ENCODE peak calls at places on chromosomes 16 and 17, in seven cellular contexts. X is adrenal gland; T is cardiac fibroblast; D is CD4-positive, CD25-positive, alpha-beta regulatory T cell; B is lung; P is mucosa of descending colon; Y is small intestine. K is an unnamed sample.

GRCh38 chr16:11757671-11758545 is 15.3 kb upstream of the TXNDC11 start:
- DNase-seq in X (peak), T (peak), D (no peak), B (no peak), P (no peak), Y (peak), K (no peak)

GRCh38 chr17:50345443-50346312 is at the start of gene XYLT2:
- DNase-seq in X (peak), T (peak), D (peak), B (peak), P (peak), Y (peak), K (peak)

GRCh38 chr17:61426482-61427304 is 25.5 kb upstream of the TBX4 start:
- DNase-seq in X (no peak), T (no peak), D (no peak), B (no peak), P (no peak), Y (no peak), K (no peak)

GRCh38 chr17:72719582-72720493 is 372.6 kb downstream of the SLC39A11 start:
- DNase-seq in X (no peak), T (peak), D (peak), B (no peak), P (no peak), Y (peak), K (no peak)

GRCh38 chr16:47826070-47826469 is 329.7 kb downstream of the ABCC12 start:
- DNase-seq in X (no peak), T (no peak), D (no peak), B (no peak), P (no peak), Y (no peak), K (no peak)

GRCh38 chr17:11618861-11619566 is 20.7 kb downstream of the DNAH9 start:
- DNase-seq in X (peak), T (no peak), D (no peak), B (peak), P (peak), Y (peak), K (peak)

GRCh38 chr17:19579867-19580565 is 46.4 kb downstream of the SLC47A1 start:
- DNase-seq in X (peak), T (peak), D (no peak), B (no peak), P (no peak), Y (no peak), K (no peak)

GRCh38 chr17:79890706-79891105 is 51.5 kb upstream of the CBX4 start:
- DNase-seq in X (peak), T (no peak), D (no peak), B (no peak), P (no peak), Y (peak), K (no peak)

GRCh38 chr16:56708821-56709685 is 20.9 kb upstream of the NUP93 start:
- DNase-seq in X (no peak), T (no peak), D (no peak), B (no peak), P (no peak), Y (no peak), K (no peak)
- H3K4me3 ChIP-seq in X (no peak), T (no peak), D (peak), B (no peak), P (no peak), Y (no peak), K (no peak)

GRCh38 chr17:35539659-35540026 is 2.2 kb upstream of the SLFN12L start:
- DNase-seq in X (no peak), T (no peak), D (no peak), B (no peak), P (no peak), Y (no peak), K (no peak)
- H3K4me3 ChIP-seq in X (no peak), T (no peak), D (peak), B (no peak), P (no peak), Y (no peak), K (peak)

GRCh38 chr17:40070895-40071719 is 8.3 kb downstream of the THRA start:
- DNase-seq in X (peak), T (no peak), D (no peak), B (peak), P (peak), Y (peak), K (no peak)

GRCh38 chr17:40071720-40072480 is 9.1 kb downstream of the THRA start:
- DNase-seq in X (peak), T (peak), D (no peak), B (peak), P (peak), Y (peak), K (no peak)

GRCh38 chr17:40069751-40070643 is 7.2 kb downstream of the THRA start:
- DNase-seq in X (peak), T (peak), D (peak), B (no peak), P (peak), Y (peak), K (peak)

GRCh38 chr17:40068917-40069750 is 6.4 kb downstream of the THRA start:
- DNase-seq in X (peak), T (peak), D (peak), B (peak), P (peak), Y (peak), K (peak)

DNA sequence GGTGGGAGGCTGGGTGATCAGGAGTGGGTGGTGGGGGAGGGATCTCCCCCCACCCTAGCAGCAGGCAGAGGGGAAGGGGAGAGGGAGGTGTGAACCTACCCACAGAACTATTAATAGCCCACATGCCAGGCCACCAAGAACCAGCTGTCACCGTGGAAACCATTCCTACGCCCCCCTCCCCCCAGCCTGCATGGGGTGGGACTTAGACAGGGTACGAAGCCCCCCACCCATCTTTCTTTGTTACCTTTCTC is 7.8 kb downstream of the THRA start:
- DNase-seq in X (no peak), T (no peak), D (no peak), B (no peak), P (no peak), Y (no peak), K (no peak)
- H3K4me3 ChIP-seq in X (no peak), T (no peak), D (no peak), B (no peak), P (no peak), Y (peak), K (no peak)

GRCh38 chr17:17820457-17821158 is 16.2 kb downstream of the SREBF1 start:
- DNase-seq in X (no peak), T (no peak), D (no peak), B (no peak), P (no peak), Y (no peak), K (no peak)
- H3K4me3 ChIP-seq in X (peak), T (no peak), D (no peak), B (no peak), P (no peak), Y (peak), K (no peak)

GRCh38 chr17:39352986-39353385 is 48.4 kb downstream of the FBXL20 start:
- DNase-seq in X (no peak), T (no peak), D (no peak), B (no peak), P (no peak), Y (no peak), K (no peak)
- H3K4me3 ChIP-seq in X (no peak), T (no peak), D (no peak), B (no peak), P (no peak), Y (no peak), K (no peak)

GRCh38 chr16:84751241-84751640 is 51.4 kb downstream of the USP10 start:
- DNase-seq in X (no peak), T (no peak), D (no peak), B (no peak), P (peak), Y (peak), K (peak)
- H3K4me3 ChIP-seq in X (no peak), T (no peak), D (peak), B (no peak), P (no peak), Y (no peak), K (no peak)

K was measured in GM12865.